ENCODE peak calls at places on chromosomes 11 and 22, in six cellular contexts. F is PC-3, T is OCI-LY7, S is PC-9, H is GM23338, U is GM23248. I is an unnamed sample.

GRCh38 chr22:40939202-40939601 is 12.0 kb upstream of the RBX1 start:
- DNase-seq in T (no peak), F (no peak), H (no peak), U (no peak), S (no peak), I (no peak)

GRCh38 chr22:37147186-37147990 is 2.3 kb downstream of the IL2RB start:
- DNase-seq in F (no peak), S (no peak), U (no peak), T (no peak), H (no peak), I (no peak)

GRCh38 chr11:120606116-120607010 is 94.8 kb downstream of the GRIK4 start:
- DNase-seq in T (no peak), S (no peak), U (no peak), H (no peak), F (no peak), I (no peak)

GRCh38 chr22:28505416-28506156 is 174.1 kb downstream of the TTC28 start:
- DNase-seq in T (no peak), U (no peak), H (no peak), S (no peak), F (no peak), I (no peak)

GRCh38 chr22:50503475-50504145 is 3.9 kb downstream of the LMF2 start:
- DNase-seq in U (no peak), S (no peak), H (peak; percentile 47), T (no peak), F (no peak), I (no peak)

GRCh38 chr22:44424867-44425351 is 73.1 kb downstream of the RTL6 start:
- DNase-seq in U (no peak), H (no peak), T (no peak), F (no peak), S (no peak), I (no peak)

GRCh38 chr11:92125316-92125715 is 99.3 kb upstream of the FAT3 start:
- DNase-seq in S (no peak), H (no peak), T (no peak), F (no peak), U (peak; percentile 20), I (no peak)

GRCh38 chr11:72079776-72080325 is 491 bp downstream of the NUMA1 start:
- DNase-seq in F (no peak), U (peak; percentile 51), S (no peak), H (peak; percentile 10), T (peak; percentile 14), I (no peak)

GRCh38 chr22:30947821-30948454 is 20.6 kb downstream of the MORC2 start:
- DNase-seq in F (peak; percentile 47), T (peak; percentile 44), H (peak; percentile 48), U (peak; percentile 71), S (no peak), I (peak; percentile 15)

GRCh38 chr11:71298016-71298550 is 45.7 kb upstream of the SHANK2 start:
- DNase-seq in S (no peak), F (no peak), U (no peak), T (no peak), H (no peak), I (no peak)

GRCh38 chr11:62788991-62789390 is 1.8 kb downstream of the TMEM179B start:
- DNase-seq in T (no peak), S (no peak), F (no peak), H (peak; percentile 39), U (no peak), I (no peak)

GRCh38 chr11:32090774-32091370 is at the start of gene RCN1:
- DNase-seq in H (peak; percentile 93), T (no peak), U (peak; percentile 85), S (peak; percentile 82), F (peak; percentile 61), I (peak; percentile 46)

GRCh38 chr22:47290706-47291430 is 528.4 kb downstream of the TBC1D22A start:
- DNase-seq in H (no peak), F (no peak), U (no peak), T (no peak), S (no peak), I (no peak)

GRCh38 chr11:134955281-134955680 is 543.2 kb upstream of the B3GAT1 start:
- DNase-seq in F (no peak), H (no peak), S (no peak), T (no peak), U (no peak), I (no peak)

GRCh38 chr11:20522536-20522935 is 76.9 kb upstream of the SLC6A5 start:
- DNase-seq in S (no peak), F (no peak), U (no peak), H (peak; percentile 20), T (no peak), I (no peak)

GRCh38 chr22:50114221-50114981 is 24.6 kb downstream of the MOV10L1 start:
- DNase-seq in U (peak; percentile 79), T (no peak), F (peak; percentile 42), S (no peak), H (no peak), I (no peak)

GRCh38 chr22:23715811-23716355 is 25.1 kb downstream of the RGL4 start:
- DNase-seq in S (no peak), U (no peak), T (no peak), H (no peak), F (no peak), I (no peak)

GRCh38 chr22:23720855-23721254 is 30.0 kb downstream of the RGL4 start:
- DNase-seq in T (no peak), F (no peak), S (no peak), H (no peak), U (no peak), I (no peak)

GRCh38 chr22:23722168-23722567 is 28.7 kb downstream of the ZNF70 start:
- DNase-seq in F (no peak), T (no peak), H (no peak), S (no peak), U (no peak), I (no peak)

GRCh38 chr22:23716811-23717801 is 26.3 kb downstream of the RGL4 start:
- DNase-seq in H (peak; percentile 96), S (peak; percentile 68), T (peak; percentile 94), F (peak; percentile 76), U (peak; percentile 95), I (peak; percentile 87)

DNA sequence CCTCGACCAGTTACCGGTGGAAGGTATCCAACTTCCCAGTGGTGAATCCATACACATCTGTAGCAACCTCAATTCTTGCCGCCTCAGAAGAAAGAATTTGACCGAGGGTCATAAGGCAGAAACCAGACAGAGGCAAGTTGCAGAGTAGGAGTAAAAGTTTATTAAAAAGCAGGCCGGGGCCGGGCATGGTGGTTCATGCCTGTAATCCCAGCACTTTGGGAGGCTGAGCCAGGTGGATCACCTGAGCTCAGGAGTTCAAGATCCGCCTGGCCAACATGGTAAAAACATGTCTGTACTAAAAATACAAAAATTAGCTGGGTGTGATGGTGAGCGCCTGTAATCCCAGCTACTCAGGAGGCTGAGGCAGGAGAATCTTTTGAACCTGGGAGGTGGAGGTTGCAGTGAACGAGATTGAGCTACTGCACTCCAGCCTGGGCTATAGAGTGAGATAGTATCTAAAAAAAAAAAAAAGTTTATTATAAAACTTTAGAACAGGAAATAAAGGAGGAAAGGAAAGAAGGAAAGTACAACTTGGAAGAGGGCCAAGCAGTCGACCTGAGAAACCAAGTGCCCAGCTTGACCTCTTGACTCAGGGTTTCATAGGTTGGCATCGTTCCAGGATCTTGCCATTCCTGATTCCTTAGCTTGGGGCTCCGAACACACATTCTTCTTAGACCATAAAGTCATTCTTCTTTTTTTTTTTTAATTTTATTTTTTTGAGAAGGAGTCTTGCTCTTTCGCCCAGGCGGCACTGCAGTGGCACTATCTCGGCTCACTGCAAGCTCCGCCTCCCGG is 27.8 kb downstream of the RGL4 start:
- DNase-seq in H (no peak), S (peak; percentile 31), T (no peak), U (no peak), F (no peak), I (no peak)
- H3K9me2 ChIP-seq in H (no peaks in the 10 kb centered on the region), S (no peaks in the 10 kb centered on the region), T (no peaks in the 10 kb centered on the region), U (no peaks in the 10 kb centered on the region), F (no peaks in the 10 kb centered on the region), I (no peaks in the 10 kb centered on the region)

GRCh38 chr11:118264568-118265470 is 722 bp upstream of the MPZL2 start:
- DNase-seq in U (no peak), T (no peak), F (no peak), S (no peak), H (peak; percentile 22), I (no peak)
- H3K4me3 ChIP-seq in U (no peak overlapping the region), T (no peak overlapping the region), F (peak overlapping the region; percentile 82), S (peak overlapping the region; percentile 86), H (peak overlapping the region; percentile 46), I (peak overlapping the region; percentile 68)

DNA sequence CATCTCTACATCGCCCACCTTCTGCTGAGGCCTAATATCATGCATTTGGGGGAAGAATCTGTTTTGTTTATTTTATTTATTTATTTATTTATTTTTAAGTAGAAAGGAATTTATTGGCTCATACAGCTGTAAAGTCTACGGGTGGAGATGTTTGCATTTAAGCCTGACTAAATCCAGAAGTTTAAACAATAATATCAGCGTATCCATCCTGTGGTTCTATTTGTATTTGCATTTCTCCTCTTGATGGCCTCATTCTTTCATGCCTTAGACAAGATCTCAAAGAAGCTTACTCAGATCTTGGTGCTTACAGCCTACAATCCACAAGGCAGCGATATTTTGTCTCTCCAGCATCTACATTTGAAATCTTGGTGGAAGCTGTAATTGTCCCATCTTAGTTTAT is 67.1 kb upstream of the CARD18 start:
- DNase-seq in U (no peak), S (no peak), H (no peak), T (no peak), F (peak; percentile 77), I (no peak)
- H3K9me2 ChIP-seq in U (no peaks in the 10 kb centered on the region), S (no peaks in the 10 kb centered on the region), H (no peaks in the 10 kb centered on the region), T (no peaks in the 10 kb centered on the region), F (no peaks in the 10 kb centered on the region), I (no peaks in the 10 kb centered on the region)

GRCh38 chr11:46916251-46916650 is 2.1 kb downstream of the LRP4 start:
- DNase-seq in T (no peak), S (no peak), F (no peak), U (peak; percentile 67), H (no peak), I (no peak)
- H3K4me3 ChIP-seq in T (peak overlapping the region; percentile 74), S (no peak overlapping the region), F (no peak overlapping the region), U (peak overlapping the region; percentile 71), H (peak overlapping the region; percentile 88), I (no peak overlapping the region)

GRCh38 chr11:37532271-37532670 is 934.2 kb upstream of the RAG2 start:
- DNase-seq in F (no peak), S (no peak), H (no peak), T (no peak), U (no peak), I (no peak)

GRCh38 chr11:37533087-37533486 is 935.1 kb upstream of the RAG2 start:
- DNase-seq in F (peak; percentile 23), T (no peak), H (no peak), U (no peak), S (no peak), I (no peak)

GRCh38 chr11:37525336-37525735 is 927.3 kb upstream of the RAG2 start:
- DNase-seq in F (peak; percentile 42), U (peak; percentile 3), H (no peak), T (no peak), S (no peak), I (no peak)

GRCh38 chr11:37527545-37527944 is 929.5 kb upstream of the RAG2 start:
- DNase-seq in S (no peak), H (no peak), T (no peak), F (no peak), U (no peak), I (no peak)
- H3K9me2 ChIP-seq in S (no peaks in the 10 kb centered on the region), H (no peaks in the 10 kb centered on the region), T (no peaks in the 10 kb centered on the region), F (no peaks in the 10 kb centered on the region), U (no peaks in the 10 kb centered on the region), I (no peaks in the 10 kb centered on the region)